ENCODE peak calls at places on chromosomes 5 and 9, in nine cellular contexts. N is bronchial epithelial cell, K is neural crest cell, F is BJ, E is GM18507, D is NCI-H774, Z is mesenteric fat pad, W is stromal cell of bone marrow, L is activated T-cell treated with anti-CD3 and anti-CD28 coated beads for 1 hour. B is an unnamed sample.

GRCh38 chr5:84623034-84623433 is 238.4 kb upstream of the EDIL3 start:
- DNase-seq in N (no peak), W (no peak), K (no peak), L (no peak), E (no peak), Z (no peak), F (no peak), D (no peak), B (no peak)

GRCh38 chr5:132668706-132669454 is 4.9 kb upstream of the IL4 start:
- DNase-seq in N (no peak), E (no peak), K (no peak), D (no peak), W (no peak), Z (no peak), L (no peak), F (no peak), B (no peak)

GRCh38 chr9:91119679-91120078 is 242.0 kb downstream of the AUH start:
- DNase-seq in F (no peak), D (no peak), E (no peak), Z (no peak), N (peak), L (no peak), K (no peak), W (no peak), B (no peak)

GRCh38 chr5:156386976-156387375 is 60.0 kb downstream of the SGCD start:
- DNase-seq in K (no peak), E (no peak), L (no peak), F (no peak), Z (no peak), D (no peak), W (no peak), N (no peak), B (no peak)

GRCh38 chr9:137045294-137046093 is 483 bp downstream of the NPDC1 start:
- DNase-seq in F (no peak), Z (no peak), W (no peak), L (no peak), D (peak), N (no peak), K (no peak), E (no peak), B (no peak)

GRCh38 chr5:80368666-80369270 is 39.1 kb upstream of the ZFYVE16 start:
- DNase-seq in D (no peak), W (no peak), F (no peak), E (no peak), K (no peak), N (no peak), L (no peak), Z (no peak), B (no peak)

GRCh38 chr9:133973791-133974630 is 18.1 kb downstream of the VAV2 start:
- DNase-seq in D (no peak), F (no peak), Z (no peak), N (no peak), W (no peak), E (no peak), K (no peak), L (no peak), B (no peak)

GRCh38 chr5:151072234-151073025 is 8.4 kb downstream of the TNIP1 start:
- DNase-seq in L (no peak), Z (no peak), W (no peak), D (no peak), K (no peak), E (no peak), N (peak), F (no peak), B (no peak)

GRCh38 chr9:98401140-98402025 is 145.9 kb upstream of the TBC1D2 start:
- DNase-seq in W (no peak), L (no peak), K (no peak), D (no peak), F (no peak), Z (peak), E (no peak), N (no peak), B (no peak)

GRCh38 chr5:178143901-178144300 is 9.8 kb downstream of the NHP2 start:
- DNase-seq in L (no peak), F (no peak), W (no peak), E (no peak), Z (no peak), N (no peak), K (no peak), D (no peak), B (no peak)

GRCh38 chr5:135231289-135231688 is 167.7 kb downstream of the MACROH2A1 start:
- DNase-seq in L (no peak), Z (no peak), N (no peak), K (no peak), W (no peak), F (no peak), D (no peak), E (no peak), B (no peak)

GRCh38 chr9:133167096-133167695 is 3.5 kb upstream of the GBGT1 start:
- DNase-seq in E (no peak), W (no peak), Z (no peak), F (no peak), N (no peak), D (no peak), L (no peak), K (no peak), B (no peak)

B was measured in memory B cell.